ENCODE peak calls at places on chromosome 1, in ten cellular contexts. N, B, J, L, X, U, T, W, I and K are unnamed samples.

GRCh38 chr1:109041614-109042473 is at the start of gene WDR47:
- DNase-seq in N (peak), B (peak), J (peak), L (peak), X (peak), U (peak), T (peak), W (peak), I (peak), K (peak)

GRCh38 chr1:85867189-85867588 is 159.0 kb upstream of the ZNHIT6 start:
- DNase-seq in N (no peak), B (no peak), J (no peak), L (no peak), X (no peak), U (no peak), T (no peak), W (no peak), I (no peak), K (no peak)

GRCh38 chr1:39272027-39272790 is 67.7 kb downstream of the MACF1 start:
- DNase-seq in N (no peak), B (peak), J (peak), L (no peak), X (peak), U (peak), T (no peak), W (no peak), I (no peak), K (peak)

GRCh38 chr1:36279110-36279788 is 26.9 kb upstream of the SH3D21 start:
- DNase-seq in N (no peak), B (no peak), J (no peak), L (no peak), X (no peak), U (no peak), T (no peak), W (no peak), I (no peak), K (no peak)

GRCh38 chr1:167770127-167770526 is 48.3 kb downstream of the MPZL1 start:
- DNase-seq in N (no peak), B (no peak), J (no peak), L (no peak), X (no peak), U (no peak), T (no peak), W (no peak), I (no peak), K (no peak)

GRCh38 chr1:196148367-196148970 is 459.8 kb downstream of the KCNT2 start:
- DNase-seq in N (no peak), B (peak), J (peak), L (no peak), X (no peak), U (peak), T (no peak), W (no peak), I (peak), K (no peak)

GRCh38 chr1:172338295-172338735 is 82.2 kb upstream of the C1orf105 start:
- DNase-seq in N (no peak), B (no peak), J (no peak), L (peak), X (no peak), U (no peak), T (no peak), W (peak), I (no peak), K (no peak)

GRCh38 chr1:109395602-109396512 is 1.9 kb downstream of the SORT1 start:
- DNase-seq in N (no peak), B (peak), J (peak), L (no peak), X (no peak), U (no peak), T (peak), W (no peak), I (no peak), K (no peak)

GRCh38 chr1:227532019-227532619 is 31.2 kb upstream of the ZNF678 start:
- DNase-seq in N (no peak), B (no peak), J (no peak), L (no peak), X (no peak), U (no peak), T (peak), W (no peak), I (no peak), K (no peak)

GRCh38 chr1:155509064-155509463 is 53.5 kb downstream of the ASH1L start:
- DNase-seq in N (no peak), B (no peak), J (no peak), L (no peak), X (no peak), U (no peak), T (no peak), W (no peak), I (no peak), K (no peak)

GRCh38 chr1:11198851-11199628 is 9.9 kb downstream of the ANGPTL7 start:
- DNase-seq in N (no peak), B (peak), J (no peak), L (no peak), X (no peak), U (no peak), T (no peak), W (no peak), I (no peak), K (no peak)

GRCh38 chr1:91080650-91081049 is 58.8 kb upstream of the ZNF644 start:
- DNase-seq in N (no peak), B (no peak), J (peak), L (no peak), X (no peak), U (no peak), T (no peak), W (no peak), I (no peak), K (no peak)

GRCh38 chr1:93433407-93433961 is 14.4 kb upstream of the FNBP1L start:
- DNase-seq in N (no peak), B (no peak), J (no peak), L (no peak), X (no peak), U (no peak), T (no peak), W (no peak), I (no peak), K (no peak)

GRCh38 chr1:204565617-204566582 is 49.7 kb downstream of the MDM4 start:
- DNase-seq in N (no peak), B (peak), J (peak), L (peak), X (no peak), U (peak), T (no peak), W (peak), I (peak), K (peak)

GRCh38 chr1:167463055-167463454 is 55.3 kb downstream of the CD247 start:
- DNase-seq in N (peak), B (no peak), J (no peak), L (no peak), X (no peak), U (no peak), T (no peak), W (no peak), I (no peak), K (no peak)

GRCh38 chr1:103489881-103490280 is 35.6 kb upstream of the RNPC3 start:
- DNase-seq in N (no peak), B (no peak), J (no peak), L (no peak), X (no peak), U (no peak), T (no peak), W (no peak), I (no peak), K (no peak)

GRCh38 chr1:219257751-219258150 is 84.1 kb downstream of the LYPLAL1 start:
- DNase-seq in N (no peak), B (no peak), J (no peak), L (no peak), X (no peak), U (no peak), T (no peak), W (no peak), I (no peak), K (no peak)

GRCh38 chr1:227884370-227885134 is 63.2 kb downstream of the WNT9A start:
- DNase-seq in N (peak), B (peak), J (no peak), L (no peak), X (no peak), U (no peak), T (peak), W (no peak), I (no peak), K (no peak)

GRCh38 chr1:207393610-207394009 is 60.5 kb upstream of the CR2 start:
- DNase-seq in N (no peak), B (no peak), J (peak), L (no peak), X (no peak), U (no peak), T (no peak), W (no peak), I (peak), K (no peak)